ENCODE peak calls at places on chromosome 12, in nine cellular contexts. B, R, Z, C, W, T, Y, P and J are unnamed samples.

GRCh38 chr12:65122661-65123060 is 1.6 kb upstream of the WIF1 start:
- DNase-seq in Z (no peak), W (no peak), T (no peak), R (no peak), Y (no peak), P (no peak), C (no peak), B (no peak), J (no peak)

GRCh38 chr12:54259194-54260011 is 20.5 kb downstream of the CBX5 start:
- DNase-seq in T (peak; percentile 89), P (peak; percentile 87), Y (peak; percentile 87), B (no peak), C (peak; percentile 84), W (peak; percentile 64), R (no peak), Z (no peak), J (peak; percentile 66)

GRCh38 chr12:50127546-50127945 is 15.5 kb downstream of the COX14 start:
- DNase-seq in Y (no peak), Z (no peak), R (no peak), T (no peak), W (no peak), P (no peak), B (no peak), C (no peak), J (no peak)

GRCh38 chr12:117878598-117878997 is 90.2 kb downstream of the KSR2 start:
- DNase-seq in R (no peak), B (no peak), T (no peak), C (no peak), Z (no peak), Y (no peak), W (no peak), P (no peak), J (no peak)

GRCh38 chr12:6771509-6772330 is 600 bp upstream of the LAG3 start:
- DNase-seq in R (no peak), Y (peak; percentile 36), C (no peak), Z (no peak), W (no peak), P (no peak), T (no peak), B (no peak), J (no peak)

GRCh38 chr12:28065889-28066630 is 93.5 kb upstream of the PTHLH start:
- DNase-seq in C (no peak), P (no peak), W (no peak), Z (no peak), B (no peak), T (peak; percentile 33), R (no peak), Y (peak; percentile 28), J (no peak)

GRCh38 chr12:1606021-1606622 is 11.7 kb upstream of the FBXL14 start:
- DNase-seq in Y (peak; percentile 95), P (peak; percentile 90), B (no peak), T (peak; percentile 90), Z (peak; percentile 77), C (peak; percentile 94), R (peak; percentile 96), W (peak; percentile 92), J (peak; percentile 88)

GRCh38 chr12:1439201-1439600 is 155.2 kb downstream of the FBXL14 start:
- DNase-seq in T (no peak), R (no peak), C (no peak), P (no peak), Y (no peak), B (no peak), W (no peak), Z (no peak), J (no peak)

GRCh38 chr12:76820888-76821482 is 57.1 kb downstream of the ZDHHC17 start:
- DNase-seq in P (peak; percentile 47), R (no peak), Y (peak; percentile 56), B (no peak), C (no peak), W (peak; percentile 19), T (peak; percentile 44), Z (peak; percentile 7), J (peak; percentile 50)

GRCh38 chr12:31118831-31119530 is 45.3 kb downstream of the DDX11 start:
- DNase-seq in C (peak; percentile 27), T (no peak), Y (no peak), Z (no peak), B (no peak), R (no peak), P (peak; percentile 20), W (no peak), J (peak; percentile 39)

GRCh38 chr12:25623816-25624215 is 70.7 kb upstream of the LMNTD1 start:
- DNase-seq in B (no peak), C (no peak), Y (peak; percentile 43), Z (no peak), R (no peak), W (no peak), T (peak; percentile 8), P (no peak), J (no peak)

GRCh38 chr12:107895966-107896365 is 121.5 kb downstream of the ASCL4 start:
- DNase-seq in W (no peak), P (no peak), R (no peak), B (no peak), C (no peak), Z (no peak), Y (no peak), T (no peak), J (no peak)

GRCh38 chr12:107894589-107894988 is 120.1 kb downstream of the ASCL4 start:
- DNase-seq in P (peak; percentile 30), W (no peak), C (no peak), Y (no peak), T (no peak), R (no peak), B (no peak), Z (no peak), J (no peak)

GRCh38 chr12:107891967-107892366 is 117.5 kb downstream of the ASCL4 start:
- DNase-seq in Y (peak; percentile 12), W (no peak), C (peak; percentile 40), R (no peak), T (peak; percentile 20), P (no peak), Z (peak; percentile 36), B (no peak), J (no peak)
- TF ChIP-seq CTCF in Y (peak; percentile 32), W (no peak), C (peak; percentile 34), R (no peak), T (peak; percentile 28), P (no peak), Z (peak; percentile 16), B (no peak), J (peak; percentile 17)

GRCh38 chr12:48979602-48980388 is 1.7 kb downstream of the WNT1 start:
- DNase-seq in R (no peak), P (no peak), W (peak; percentile 50), C (peak; percentile 44), Z (no peak), T (no peak), Y (no peak), B (peak; percentile 42), J (no peak)

GRCh38 chr12:48980953-48981756 is 3.0 kb downstream of the WNT1 start:
- DNase-seq in T (no peak), C (no peak), Y (no peak), P (no peak), B (peak; percentile 56), W (no peak), Z (peak; percentile 47), R (no peak), J (no peak)

GRCh38 chr12:48978741-48979601 is 849 bp downstream of the WNT1 start:
- DNase-seq in W (no peak), T (no peak), B (no peak), C (no peak), R (no peak), Z (no peak), Y (no peak), P (no peak), J (no peak)

GRCh38 chr12:48981757-48982157 is 3.6 kb downstream of the WNT1 start:
- DNase-seq in T (no peak), R (no peak), W (no peak), Y (no peak), P (no peak), Z (no peak), C (no peak), B (no peak), J (no peak)

GRCh38 chr12:48980389-48980952 is 2.3 kb downstream of the WNT1 start:
- DNase-seq in R (no peak), T (no peak), P (no peak), B (no peak), W (peak; percentile 53), Z (peak; percentile 59), C (no peak), Y (no peak), J (no peak)
- TF ChIP-seq CTCF in R (no peak), T (no peak), P (no peak), B (no peak), W (no peak), Z (no peak), C (no peak), Y (no peak), J (no peak)

GRCh38 chr12:71371132-71371531 is 68.5 kb upstream of the LGR5 start:
- DNase-seq in R (no peak), T (peak; percentile 25), W (no peak), C (no peak), Z (no peak), B (no peak), P (no peak), Y (peak; percentile 29), J (peak; percentile 6)
- TF ChIP-seq CTCF in R (no peak), T (peak; percentile 16), W (no peak), C (no peak), Z (no peak), B (no peak), P (no peak), Y (peak; percentile 23), J (peak; percentile 16)

DNA sequence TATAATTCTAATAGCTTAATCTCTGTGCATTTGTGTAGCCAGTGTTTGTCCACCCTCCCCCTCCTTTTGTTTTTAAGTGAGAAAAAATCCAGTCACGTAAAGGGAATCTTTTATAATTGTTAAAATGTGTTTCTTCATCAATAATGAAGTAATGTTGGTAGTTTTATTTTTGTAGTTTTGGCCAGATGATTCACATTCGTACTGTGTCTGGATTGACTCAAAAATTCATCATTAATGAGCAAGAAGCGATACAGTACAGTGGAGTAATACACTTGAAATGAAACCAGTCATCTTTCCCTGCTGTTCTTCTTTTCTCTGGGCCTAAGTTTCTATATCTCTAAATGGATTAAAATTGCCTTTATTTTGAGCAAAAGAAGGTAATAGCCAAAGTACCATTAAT is 86.5 kb downstream of the SRGAP1 start:
- DNase-seq in W (no peak), R (no peak), T (peak; percentile 56), C (no peak), B (no peak), Y (peak; percentile 83), P (no peak), Z (no peak), J (no peak)
- TF ChIP-seq CTCF in W (no peak), R (no peak), T (no peak), C (no peak), B (no peak), Y (no peak), P (no peak), Z (no peak), J (no peak)

DNA sequence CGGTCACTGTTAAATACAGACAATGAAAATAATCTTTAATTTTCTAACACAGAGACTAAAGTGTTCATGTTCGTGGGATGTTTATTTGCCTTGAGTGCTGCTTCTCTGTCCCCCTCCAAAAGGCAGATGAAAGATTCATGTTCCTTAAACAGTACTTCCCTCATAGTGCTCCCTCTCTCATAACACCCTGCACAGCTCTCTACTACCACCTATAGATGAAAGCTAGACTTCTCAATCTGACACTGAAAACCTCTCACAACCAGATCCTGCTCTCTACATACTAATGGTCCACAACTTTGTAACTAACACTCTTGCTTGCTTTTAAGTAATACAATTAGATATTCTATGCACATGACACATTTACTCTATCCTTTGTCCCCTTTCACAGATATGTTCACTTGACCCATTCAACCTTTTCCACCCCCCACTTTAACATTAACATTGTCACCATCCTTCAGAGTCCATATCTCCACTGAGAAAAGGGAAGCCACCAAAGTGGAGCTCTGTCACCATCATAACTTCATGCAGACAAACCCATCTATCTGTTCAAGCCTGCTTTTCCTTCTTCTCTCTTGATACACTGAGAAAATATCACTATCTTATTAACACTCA is 266.4 kb upstream of the USP15 start:
- DNase-seq in B (no peak), Z (peak; percentile 32), C (peak; percentile 43), Y (peak; percentile 11), W (no peak), P (peak; percentile 20), T (peak; percentile 10), R (no peak), J (peak; percentile 30)
- TF ChIP-seq CTCF in B (peak; percentile 40), Z (peak; percentile 47), C (peak; percentile 63), Y (peak; percentile 37), W (peak; percentile 27), P (peak; percentile 35), T (peak; percentile 49), R (no peak), J (peak; percentile 55)